ENCODE peak calls at places on chromosomes 16 and 17, in five cellular contexts. H is prostate gland, S is endodermal cell, W is fibroblast of lung, T is K562. V is an unnamed sample. For H3K27me3 and H3K36me3, the result is how much of the 10 kb centered on the place peaks cover.

GRCh38 chr17:70597774-70598173 is 428.4 kb downstream of the KCNJ2 start:
- DNase-seq in W (no peak), S (no peak), H (no peak), T (no peak), V (no peak)

GRCh38 chr17:57880086-57880456 is 30.2 kb upstream of the MRPS23 start:
- DNase-seq in W (no peak), H (no peak), S (no peak), T (no peak), V (no peak)

GRCh38 chr17:61307905-61308886 is 91.4 kb upstream of the TBX2 start:
- DNase-seq in W (peak), T (no peak), H (no peak), S (peak), V (peak)

GRCh38 chr16:57600048-57600835 is 28.2 kb upstream of the ADGRG1 start:
- DNase-seq in W (peak), H (peak), S (peak), T (peak), V (peak)

GRCh38 chr17:57993471-57994365 is 5.7 kb upstream of the VEZF1 start:
- DNase-seq in S (no peak), W (no peak), H (no peak), T (no peak), V (no peak)

GRCh38 chr16:46875243-46875642 is 8.9 kb upstream of the GPT2 start:
- DNase-seq in S (no peak), W (no peak), H (no peak), T (no peak), V (no peak)

GRCh38 chr17:47203984-47204721 is 5.0 kb upstream of the MYL4 start:
- DNase-seq in S (no peak), W (no peak), H (no peak), T (no peak), V (no peak)

GRCh38 chr16:81319221-81319912 is 4.6 kb downstream of the GAN start:
- DNase-seq in W (peak), T (peak), S (peak), H (no peak), V (no peak)

GRCh38 chr16:84314814-84315213 is 20.1 kb downstream of the WFDC1 start:
- DNase-seq in W (no peak), T (no peak), H (no peak), S (peak), V (no peak)

GRCh38 chr17:17890773-17891759 is 54.3 kb upstream of the SREBF1 start:
- DNase-seq in W (peak), S (peak), H (no peak), T (peak), V (peak)

GRCh38 chr16:23516366-23517137 is 6.3 kb upstream of the GGA2 start:
- DNase-seq in S (no peak), H (no peak), T (no peak), W (no peak), V (no peak)

GRCh38 chr17:61426482-61427304 is 25.5 kb upstream of the TBX4 start:
- DNase-seq in T (no peak), W (no peak), S (peak), H (no peak), V (no peak)

GRCh38 chr16:48623304-48624016 is 13.5 kb upstream of the N4BP1 start:
- DNase-seq in S (peak), H (peak), W (peak), T (peak), V (peak)

GRCh38 chr17:65888649-65889048 is 303.3 kb downstream of the CEP112 start:
- DNase-seq in T (no peak), S (peak), W (no peak), H (no peak), V (no peak)

GRCh38 chr16:18969855-18970240 is 13.9 kb upstream of the TMC7 start:
- DNase-seq in S (no peak), H (no peak), W (no peak), T (no peak), V (no peak)

GRCh38 chr17:75565066-75565465 is 22.5 kb upstream of the MYO15B start:
- DNase-seq in S (peak), W (no peak), H (peak), T (no peak), V (no peak)

GRCh38 chr16:20385844-20386832 is 18.4 kb downstream of the PDILT start:
- DNase-seq in H (peak), W (peak), T (peak), S (peak), V (peak)

DNA sequence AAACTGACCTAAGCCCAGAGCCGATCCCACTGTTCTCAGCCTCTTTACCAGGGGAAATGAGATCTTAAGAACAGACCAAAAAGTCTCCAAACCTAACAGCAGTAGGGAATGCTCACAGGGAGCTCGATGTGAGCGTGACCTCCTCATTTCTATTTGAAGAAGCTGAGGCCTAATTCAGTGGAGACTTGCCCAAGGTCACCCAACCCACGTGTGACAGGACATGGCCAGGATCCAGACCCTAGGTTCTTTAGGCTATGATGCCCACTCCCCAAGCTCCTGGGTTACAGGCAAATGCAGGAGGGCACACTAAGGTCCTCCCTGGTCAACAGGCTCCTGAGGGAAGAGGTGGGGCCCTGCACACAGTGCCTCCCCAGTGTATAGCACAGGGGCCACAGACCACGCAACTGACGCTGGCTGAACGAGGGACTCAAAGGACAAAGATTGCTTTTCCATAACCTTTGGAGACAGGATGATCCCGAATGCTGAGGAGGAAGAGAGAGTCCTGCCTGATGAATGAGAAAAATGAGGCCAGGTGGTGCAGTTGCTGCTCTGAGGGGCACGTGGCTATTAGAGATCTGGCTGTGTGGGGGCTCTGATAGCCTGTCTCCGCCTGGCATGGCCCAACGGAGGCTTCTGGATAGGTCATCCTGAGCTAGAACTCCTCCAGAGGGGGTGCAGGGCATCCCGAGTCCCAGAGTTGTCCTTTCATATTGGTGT is 24.0 kb downstream of the MAP3K14 start:
- DNase-seq in T (no peak), S (no peak), W (no peak), H (no peak), V (no peak)
- H3K4me3 ChIP-seq in T (no peak), S (no peak), W (no peak), H (no peak), V (no peak)

GRCh38 chr17:83173997-83174858 is 94.8 kb downstream of the METRNL start:
- DNase-seq in W (no peak), S (peak), T (no peak), H (peak), V (no peak)

GRCh38 chr17:83174859-83175550 is 95.6 kb downstream of the METRNL start:
- DNase-seq in S (peak), W (no peak), T (no peak), H (no peak), V (no peak)

GRCh38 chr17:83173180-83173996 is 94.0 kb downstream of the METRNL start:
- DNase-seq in H (no peak), W (no peak), T (no peak), S (peak), V (no peak)

GRCh38 chr17:83170571-83171260 is 91.3 kb downstream of the METRNL start:
- DNase-seq in H (no peak), S (peak), T (no peak), W (no peak), V (peak)

GRCh38 chr17:83171661-83172060 is 92.3 kb downstream of the METRNL start:
- DNase-seq in S (peak), H (no peak), T (peak), W (no peak), V (peak)
- H3K27me3 ChIP-seq in S (under half), H (under half), T (under half), W (under half), V (under half)

GRCh38 chr17:44396946-44397345 is 7.5 kb upstream of the ITGA2B start:
- DNase-seq in H (no peak), S (no peak), T (no peak), W (no peak), V (no peak)

GRCh38 chr17:44402564-44403172 is 13.2 kb upstream of the ITGA2B start:
- DNase-seq in W (no peak), H (no peak), S (no peak), T (no peak), V (no peak)

GRCh38 chr17:44397479-44398440 is 8.3 kb upstream of the ITGA2B start:
- DNase-seq in S (no peak), H (no peak), T (no peak), W (no peak), V (no peak)

GRCh38 chr17:44398692-44399691 is 9.5 kb upstream of the ITGA2B start:
- DNase-seq in H (no peak), W (no peak), T (no peak), S (no peak), V (no peak)

DNA sequence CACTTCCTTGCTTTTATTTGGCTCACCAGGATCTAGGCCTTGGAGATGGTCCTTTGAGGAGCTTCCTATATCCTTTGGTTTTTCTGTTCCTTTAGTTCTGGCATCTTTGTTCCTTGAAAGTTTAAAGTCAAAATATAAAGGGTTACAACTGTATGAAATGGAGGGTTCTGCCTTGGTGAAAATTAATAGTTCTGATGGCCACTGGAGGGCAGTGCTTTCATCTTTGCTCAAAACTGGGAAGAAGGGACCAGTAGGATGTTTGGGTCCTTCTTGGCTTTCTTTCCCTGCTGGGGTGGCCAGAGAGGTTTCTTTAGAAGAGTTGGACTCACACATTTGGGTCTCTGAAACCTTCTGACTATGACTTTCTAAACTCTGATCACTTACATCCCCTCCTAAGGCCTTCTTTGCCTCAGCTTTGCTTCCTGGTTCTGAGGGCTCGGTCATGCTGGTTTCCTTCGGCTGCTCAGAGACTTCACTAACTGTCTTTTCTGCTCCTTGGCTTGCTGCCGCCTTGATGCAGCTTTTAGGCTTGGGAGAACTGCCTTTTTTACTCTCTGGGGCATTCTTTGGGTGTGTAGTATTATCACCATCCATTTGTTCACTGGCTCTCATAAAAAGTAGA is 10.9 kb upstream of the ITGA2B start:
- DNase-seq in T (peak), S (no peak), W (peak), H (no peak), V (peak)
- H3K36me3 ChIP-seq in T (half or more), S (half or more), W (under half), H (under half), V (under half)

DNA sequence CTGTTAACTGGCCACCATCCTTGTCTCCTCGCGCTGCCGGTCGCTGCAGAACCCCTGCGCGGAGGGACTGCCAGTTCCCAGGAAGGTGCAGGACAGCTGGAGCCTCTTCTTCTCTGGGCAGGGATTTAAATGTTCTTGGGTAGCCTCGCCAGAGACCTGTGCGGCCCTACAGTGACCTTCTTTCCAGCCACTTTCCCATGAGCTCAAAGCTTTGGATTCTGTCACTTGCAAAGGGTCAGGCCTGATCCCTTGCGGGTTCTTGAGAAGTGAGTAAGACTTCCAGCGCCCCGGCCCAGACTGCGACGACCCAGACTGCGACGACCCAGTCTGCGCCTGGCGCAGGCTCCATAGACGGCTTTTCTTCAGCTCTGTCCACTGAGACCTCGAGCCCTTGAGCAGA is 1.4 kb upstream of the SLFN5 start:
- DNase-seq in T (no peak), S (peak), W (no peak), H (no peak), V (peak)
- H3K4me3 ChIP-seq in T (no peak), S (peak), W (no peak), H (peak), V (no peak)

GRCh38 chr17:74181341-74181740 is 22.1 kb upstream of the RPL38 start:
- DNase-seq in W (no peak), H (no peak), S (no peak), T (no peak), V (peak)
- H3K27me3 ChIP-seq in W (under half), H (under half), S (under half), T (half or more), V (under half)

GRCh38 chr17:50177983-50178834 is 12.4 kb downstream of the SGCA start:
- DNase-seq in H (peak), S (peak), W (peak), T (peak), V (peak)
- H3K36me3 ChIP-seq in H (under half), S (under half), W (under half), T (under half), V (under half)

GRCh38 chr17:3043737-3044365 is 19.6 kb downstream of the OR1D5 start:
- DNase-seq in H (no peak), S (peak), T (peak), W (no peak), V (peak)

GRCh38 chr17:3046753-3047152 is 16.7 kb downstream of the OR1D5 start:
- DNase-seq in T (no peak), W (no peak), H (no peak), S (no peak), V (no peak)

GRCh38 chr17:3048727-3049471 is 14.5 kb downstream of the OR1D5 start:
- DNase-seq in S (peak), T (peak), H (peak), W (peak), V (peak)

GRCh38 chr17:3049705-3050295 is 13.6 kb downstream of the OR1D5 start:
- DNase-seq in T (no peak), S (peak), H (no peak), W (no peak), V (no peak)
- H3K4me3 ChIP-seq in T (no peak), S (peak), H (no peak), W (no peak), V (no peak)

DNA sequence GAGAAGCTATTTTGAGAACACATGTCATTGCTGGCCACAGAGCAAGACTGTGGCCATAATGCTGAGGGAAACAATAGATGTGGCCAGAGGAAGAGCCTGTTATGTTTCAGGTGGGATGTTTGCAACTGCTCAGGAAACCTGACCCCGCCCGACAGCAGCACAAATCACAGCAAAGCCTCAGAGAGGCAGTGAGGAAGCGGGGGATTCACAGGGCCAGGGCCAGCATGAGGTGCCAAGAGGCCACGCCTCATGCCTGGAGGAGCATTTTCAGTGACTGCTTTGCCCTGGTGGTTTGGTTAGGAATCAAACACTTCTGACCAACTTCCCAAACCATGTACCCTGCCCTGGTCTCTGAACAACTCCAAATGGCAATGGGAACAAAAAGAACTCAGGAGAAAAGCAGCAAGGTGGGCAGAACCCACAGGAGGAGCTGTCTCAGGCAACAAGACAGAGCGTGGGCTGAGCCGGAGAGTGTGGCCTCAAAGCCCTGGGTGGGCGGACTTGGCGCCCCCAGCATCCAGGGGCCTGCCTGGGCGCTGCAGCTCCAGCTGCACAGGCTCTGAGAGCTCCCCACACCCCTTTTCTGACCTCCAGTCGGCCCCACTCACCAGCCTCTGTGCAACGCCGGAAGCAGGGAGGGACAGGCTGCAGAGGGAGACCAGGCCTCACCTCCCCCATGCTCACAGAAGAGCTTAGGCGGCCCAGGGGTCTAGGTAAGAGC is 20.6 kb downstream of the HIC1 start:
- DNase-seq in W (peak), T (no peak), S (peak), H (no peak), V (peak)
- H3K27me3 ChIP-seq in W (under half), T (under half), S (under half), H (under half), V (under half)

GRCh38 chr16:1614226-1615102 is 2.3 kb downstream of the CRAMP1 start:
- DNase-seq in S (peak), H (peak), T (peak), W (peak), V (peak)

GRCh38 chr16:1621851-1622250 is 9.7 kb downstream of the CRAMP1 start:
- DNase-seq in S (no peak), H (no peak), T (no peak), W (no peak), V (no peak)

GRCh38 chr16:1615761-1616160 is 3.6 kb downstream of the CRAMP1 start:
- DNase-seq in H (no peak), S (no peak), W (peak), T (no peak), V (no peak)

GRCh38 chr16:1619976-1620375 is 7.8 kb downstream of the CRAMP1 start:
- DNase-seq in H (no peak), S (no peak), T (no peak), W (no peak), V (no peak)

DNA sequence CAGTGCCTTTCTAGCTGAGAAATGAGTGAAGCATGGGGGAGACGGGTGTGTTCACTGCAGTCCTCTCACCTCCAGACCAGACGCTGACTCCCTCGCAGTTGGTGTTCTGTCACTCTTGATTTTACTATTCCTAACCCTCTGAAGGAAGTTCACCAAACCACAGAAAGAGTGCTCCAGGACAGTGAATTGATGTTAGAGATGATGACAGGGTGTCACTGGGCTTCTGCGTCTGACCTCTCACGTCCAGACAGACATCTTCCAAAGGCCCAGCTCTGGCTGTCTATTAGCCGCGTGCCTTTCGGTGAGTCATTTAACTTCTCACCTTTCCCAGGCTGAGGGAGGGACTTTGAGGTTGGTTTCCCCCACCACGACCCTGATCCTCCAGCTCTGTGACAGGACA is 8.2 kb downstream of the CRAMP1 start:
- DNase-seq in H (no peak), S (no peak), T (no peak), W (no peak), V (no peak)
- H3K36me3 ChIP-seq in H (under half), S (under half), T (half or more), W (under half), V (under half)

GRCh38 chr17:30821751-30822723 is 2.5 kb downstream of the CRLF3 start:
- DNase-seq in H (no peak), S (no peak), W (no peak), T (no peak), V (no peak)
- H3K4me3 ChIP-seq in H (no peak), S (peak), W (no peak), T (peak), V (no peak)